ENCODE peak calls at places on chromosomes 6 and 20, in ten cellular contexts. One of them, this sample, is unnamed.

GRCh38 chr20:41047975-41048305 is 19.3 kb downstream of the TOP1 start:
- DNase-seq in sigmoid colon: no peak
- DNase-seq in esophagus muscularis mucosa: no peak
- DNase-seq in transverse colon: no peak
- DNase-seq in stomach: no peak
- DNase-seq in Panc1: no peak
- DNase-seq in GM23338: no peak
- DNase-seq in H1: no peak
- DNase-seq in suprapubic skin: no peak
- DNase-seq in K562: no peak
- DNase-seq in this sample: no peak

GRCh38 chr6:138517635-138518034 is 18.3 kb upstream of the NHSL1 start:
- DNase-seq in sigmoid colon: no peak
- DNase-seq in K562: peak; percentile 35
- DNase-seq in Panc1: no peak
- DNase-seq in stomach: peak; percentile 57
- DNase-seq in transverse colon: peak; percentile 63
- DNase-seq in H1: peak; percentile 39
- DNase-seq in esophagus muscularis mucosa: no peak
- DNase-seq in suprapubic skin: no peak
- DNase-seq in GM23338: peak; percentile 85
- DNase-seq in this sample: peak; percentile 84

GRCh38 chr20:41126719-41127118 is 10.6 kb upstream of the PLCG1 start:
- DNase-seq in K562: no peak
- DNase-seq in stomach: no peak
- DNase-seq in sigmoid colon: no peak
- DNase-seq in esophagus muscularis mucosa: peak; percentile 87
- DNase-seq in Panc1: no peak
- DNase-seq in transverse colon: no peak
- DNase-seq in GM23338: no peak
- DNase-seq in H1: no peak
- DNase-seq in suprapubic skin: peak; percentile 24
- DNase-seq in this sample: no peak

GRCh38 chr6:83431545-83432165 is 804 bp upstream of the ME1 start:
- DNase-seq in suprapubic skin: no peak
- DNase-seq in esophagus muscularis mucosa: no peak
- DNase-seq in K562: peak; percentile 14
- DNase-seq in stomach: peak; percentile 48
- DNase-seq in transverse colon: peak; percentile 85
- DNase-seq in GM23338: peak; percentile 44
- DNase-seq in sigmoid colon: no peak
- DNase-seq in H1: no peak
- DNase-seq in Panc1: no peak
- DNase-seq in this sample: no peak

GRCh38 chr20:53752971-53753879 is 159.6 kb upstream of the ZNF217 start:
- DNase-seq in K562: peak; percentile 46
- DNase-seq in esophagus muscularis mucosa: no peak
- DNase-seq in H1: no peak
- DNase-seq in Panc1: peak; percentile 87
- DNase-seq in stomach: no peak
- DNase-seq in GM23338: peak; percentile 59
- DNase-seq in transverse colon: no peak
- DNase-seq in sigmoid colon: no peak
- DNase-seq in suprapubic skin: peak; percentile 15
- DNase-seq in this sample: no peak

GRCh38 chr6:160057080-160057479 is 64.5 kb upstream of the SLC22A1 start:
- DNase-seq in transverse colon: peak; percentile 47
- DNase-seq in H1: no peak
- DNase-seq in GM23338: no peak
- DNase-seq in Panc1: no peak
- DNase-seq in suprapubic skin: no peak
- DNase-seq in stomach: no peak
- DNase-seq in esophagus muscularis mucosa: no peak
- DNase-seq in sigmoid colon: no peak
- DNase-seq in K562: no peak
- DNase-seq in this sample: no peak

GRCh38 chr6:64330694-64331309 is 695.2 kb downstream of the PHF3 start:
- DNase-seq in GM23338: peak; percentile 83
- DNase-seq in H1: peak; percentile 21
- DNase-seq in Panc1: peak; percentile 27
- DNase-seq in sigmoid colon: peak; percentile 70
- DNase-seq in suprapubic skin: no peak
- DNase-seq in esophagus muscularis mucosa: no peak
- DNase-seq in K562: no peak
- DNase-seq in transverse colon: peak; percentile 83
- DNase-seq in stomach: peak; percentile 83
- DNase-seq in this sample: no peak

GRCh38 chr6:139124887-139125672 is 9.8 kb upstream of the HECA start:
- DNase-seq in stomach: peak; percentile 69
- DNase-seq in sigmoid colon: peak; percentile 72
- DNase-seq in K562: peak; percentile 36
- DNase-seq in esophagus muscularis mucosa: no peak
- DNase-seq in H1: no peak
- DNase-seq in transverse colon: peak; percentile 82
- DNase-seq in Panc1: no peak
- DNase-seq in suprapubic skin: no peak
- DNase-seq in GM23338: peak; percentile 79
- DNase-seq in this sample: peak; percentile 90

GRCh38 chr20:20360464-20360863 is 7.4 kb upstream of the INSM1 start:
- DNase-seq in Panc1: peak; percentile 39
- DNase-seq in stomach: peak; percentile 45
- DNase-seq in esophagus muscularis mucosa: no peak
- DNase-seq in suprapubic skin: no peak
- DNase-seq in transverse colon: peak; percentile 54
- DNase-seq in sigmoid colon: no peak
- DNase-seq in K562: peak; percentile 53
- DNase-seq in H1: no peak
- DNase-seq in GM23338: peak; percentile 75
- DNase-seq in this sample: no peak

GRCh38 chr20:5316188-5317158 is at the start of gene PROKR2:
- DNase-seq in H1: peak; percentile 17
- DNase-seq in sigmoid colon: no peak
- DNase-seq in stomach: no peak
- DNase-seq in Panc1: no peak
- DNase-seq in K562: no peak
- DNase-seq in transverse colon: no peak
- DNase-seq in GM23338: peak; percentile 86
- DNase-seq in esophagus muscularis mucosa: peak; percentile 70
- DNase-seq in suprapubic skin: no peak
- DNase-seq in this sample: peak; percentile 78
- TF ChIP-seq CTCF in H1: peak; percentile 47
- TF ChIP-seq CTCF in sigmoid colon: no peak
- TF ChIP-seq CTCF in stomach: no peak
- TF ChIP-seq CTCF in Panc1: no peak
- TF ChIP-seq CTCF in K562: no peak
- TF ChIP-seq CTCF in transverse colon: no peak
- TF ChIP-seq CTCF in GM23338: peak; percentile 47
- TF ChIP-seq CTCF in esophagus muscularis mucosa: no peak
- TF ChIP-seq CTCF in suprapubic skin: no peak
- TF ChIP-seq CTCF in this sample: no peak

DNA sequence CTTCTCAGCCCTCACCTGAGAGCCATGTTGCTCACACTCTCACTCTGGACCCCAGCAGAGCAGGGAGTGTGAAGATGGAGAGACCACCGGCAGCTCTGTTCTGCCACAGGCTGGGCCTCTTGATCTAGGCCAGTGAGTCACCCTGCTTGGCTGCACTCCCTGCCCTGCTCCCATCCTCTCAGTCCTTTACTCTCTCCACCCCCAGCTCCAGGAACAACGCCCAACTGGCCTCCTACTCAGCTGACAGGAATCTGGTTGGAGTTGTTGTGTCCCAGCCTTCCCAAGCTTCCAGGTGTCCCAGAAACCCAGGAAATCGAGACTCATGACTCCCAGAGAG is at the start of gene PSORS1C1:
- DNase-seq in stomach: peak; percentile 83
- DNase-seq in suprapubic skin: peak; percentile 93
- DNase-seq in esophagus muscularis mucosa: peak; percentile 94
- DNase-seq in Panc1: peak; percentile 72
- DNase-seq in GM23338: peak; percentile 24
- DNase-seq in sigmoid colon: peak; percentile 97
- DNase-seq in H1: no peak
- DNase-seq in K562: no peak
- DNase-seq in transverse colon: peak; percentile 88
- DNase-seq in this sample: peak; percentile 63
- TF ChIP-seq POLR2AphosphoS5 in stomach: no peak
- TF ChIP-seq POLR2AphosphoS5 in suprapubic skin: no peak
- TF ChIP-seq POLR2AphosphoS5 in esophagus muscularis mucosa: peak; percentile 66
- TF ChIP-seq POLR2AphosphoS5 in Panc1: no peak
- TF ChIP-seq POLR2AphosphoS5 in GM23338: no peak
- TF ChIP-seq POLR2AphosphoS5 in sigmoid colon: peak; percentile 54
- TF ChIP-seq POLR2AphosphoS5 in H1: no peak
- TF ChIP-seq POLR2AphosphoS5 in K562: no peak
- TF ChIP-seq POLR2AphosphoS5 in transverse colon: peak; percentile 54
- TF ChIP-seq POLR2AphosphoS5 in this sample: peak; percentile 26

GRCh38 chr20:60080401-60080800 is 122.2 kb downstream of the CDH26 start:
- DNase-seq in transverse colon: no peak
- DNase-seq in esophagus muscularis mucosa: no peak
- DNase-seq in Panc1: no peak
- DNase-seq in sigmoid colon: peak; percentile 29
- DNase-seq in H1: no peak
- DNase-seq in stomach: no peak
- DNase-seq in K562: no peak
- DNase-seq in GM23338: no peak
- DNase-seq in suprapubic skin: peak; percentile 56
- DNase-seq in this sample: no peak

GRCh38 chr20:60073504-60073903 is 115.3 kb downstream of the CDH26 start:
- DNase-seq in esophagus muscularis mucosa: no peak
- DNase-seq in suprapubic skin: no peak
- DNase-seq in stomach: no peak
- DNase-seq in GM23338: no peak
- DNase-seq in K562: no peak
- DNase-seq in sigmoid colon: no peak
- DNase-seq in Panc1: no peak
- DNase-seq in H1: no peak
- DNase-seq in transverse colon: no peak
- DNase-seq in this sample: no peak

GRCh38 chr20:60073086-60073485 is 114.9 kb downstream of the CDH26 start:
- DNase-seq in sigmoid colon: peak; percentile 27
- DNase-seq in Panc1: no peak
- DNase-seq in K562: no peak
- DNase-seq in transverse colon: no peak
- DNase-seq in GM23338: no peak
- DNase-seq in suprapubic skin: peak; percentile 35
- DNase-seq in esophagus muscularis mucosa: no peak
- DNase-seq in stomach: no peak
- DNase-seq in H1: no peak
- DNase-seq in this sample: no peak

GRCh38 chr20:60074276-60074675 is 116.1 kb downstream of the CDH26 start:
- DNase-seq in suprapubic skin: peak; percentile 53
- DNase-seq in transverse colon: no peak
- DNase-seq in GM23338: no peak
- DNase-seq in sigmoid colon: peak; percentile 29
- DNase-seq in esophagus muscularis mucosa: no peak
- DNase-seq in stomach: no peak
- DNase-seq in H1: no peak
- DNase-seq in Panc1: no peak
- DNase-seq in K562: no peak
- DNase-seq in this sample: no peak

DNA sequence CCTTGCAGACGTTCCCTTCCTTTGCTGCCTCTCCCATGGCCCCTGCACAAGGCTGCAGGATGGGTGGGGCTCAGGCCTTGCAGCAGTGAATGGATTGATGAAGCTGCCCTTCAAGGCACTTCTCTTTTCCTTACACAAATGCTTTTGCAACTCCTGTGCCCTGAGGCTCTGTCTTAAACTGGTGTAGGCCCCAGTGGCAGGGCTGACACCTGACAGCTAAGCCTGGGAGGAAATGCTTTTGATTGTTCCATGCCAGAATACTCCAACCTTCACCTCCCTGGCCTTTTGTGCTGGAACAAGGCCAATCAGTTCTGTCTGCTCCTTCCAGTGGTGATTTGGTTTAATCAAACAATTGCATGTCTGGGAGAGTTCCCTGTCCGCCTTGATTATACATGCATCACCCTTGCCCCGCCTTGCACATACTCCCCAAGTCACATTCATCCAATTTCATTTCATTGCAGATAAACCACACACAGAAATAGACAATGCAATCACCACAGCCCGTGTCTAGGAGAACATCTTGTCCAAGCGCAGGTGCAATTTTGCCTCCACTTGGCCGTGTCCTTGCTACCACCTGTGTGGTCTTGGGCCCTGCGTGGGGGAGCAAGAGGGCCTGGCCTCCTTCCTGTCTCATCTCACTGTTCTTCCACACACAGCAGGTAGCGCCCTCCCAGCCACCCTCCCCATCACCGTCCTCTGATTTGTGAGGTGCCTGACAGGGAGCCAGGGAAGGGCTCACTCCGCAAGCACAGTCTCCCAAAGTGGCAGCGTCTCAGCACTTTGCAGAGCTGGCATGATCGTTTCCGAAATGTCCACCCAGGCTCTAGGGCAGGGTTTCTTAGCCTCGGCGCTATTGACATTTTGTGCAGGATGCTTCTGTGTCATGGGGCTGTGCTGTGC is 120.4 kb downstream of the CDH26 start:
- DNase-seq in GM23338: no peak
- DNase-seq in Panc1: no peak
- DNase-seq in H1: no peak
- DNase-seq in suprapubic skin: peak; percentile 72
- DNase-seq in esophagus muscularis mucosa: no peak
- DNase-seq in K562: no peak
- DNase-seq in sigmoid colon: peak; percentile 46
- DNase-seq in transverse colon: no peak
- DNase-seq in stomach: no peak
- DNase-seq in this sample: no peak
- TF ChIP-seq CTCF in GM23338: no peak
- TF ChIP-seq CTCF in Panc1: no peak
- TF ChIP-seq CTCF in H1: no peak
- TF ChIP-seq CTCF in suprapubic skin: no peak
- TF ChIP-seq CTCF in esophagus muscularis mucosa: no peak
- TF ChIP-seq CTCF in K562: no peak
- TF ChIP-seq CTCF in sigmoid colon: no peak
- TF ChIP-seq CTCF in transverse colon: no peak
- TF ChIP-seq CTCF in stomach: no peak
- TF ChIP-seq CTCF in this sample: no peak

DNA sequence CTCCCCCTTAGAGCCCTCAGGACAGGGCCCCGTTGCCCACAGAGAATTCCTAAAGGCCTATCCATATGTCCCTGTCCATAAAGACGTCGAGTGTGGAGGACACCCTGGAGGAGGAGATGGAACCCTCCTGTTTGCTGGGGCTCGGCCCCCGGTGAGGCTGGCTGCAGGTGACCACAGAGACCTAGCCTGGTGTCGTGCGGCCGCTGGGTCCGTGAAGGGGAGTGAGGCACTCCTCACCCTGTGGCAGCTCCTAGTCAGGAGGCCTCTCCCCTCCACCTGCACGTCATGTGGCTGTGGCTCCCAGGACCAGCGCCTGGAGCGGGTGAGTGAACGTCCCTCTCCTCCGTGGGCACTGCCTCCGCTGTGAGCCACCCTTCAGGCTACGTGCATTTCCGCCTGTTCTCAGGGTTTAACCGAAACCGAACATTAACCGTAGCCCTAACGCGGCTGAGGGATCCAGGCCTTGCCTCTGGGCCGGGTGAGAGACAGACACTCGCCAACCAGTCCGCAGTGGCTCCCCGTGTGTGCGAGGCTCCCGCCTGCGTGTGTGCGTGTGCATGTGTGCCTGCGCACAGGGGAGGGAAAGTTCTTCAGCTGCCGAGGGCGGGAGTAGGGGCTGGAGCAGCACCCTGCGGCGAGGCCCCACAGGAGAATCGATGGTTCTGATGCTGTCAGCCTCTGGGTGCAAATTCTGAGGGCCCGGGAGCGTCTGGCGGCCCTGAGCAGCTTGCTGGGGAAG is 5.9 kb upstream of the TCEA2 start:
- DNase-seq in Panc1: no peak
- DNase-seq in stomach: no peak
- DNase-seq in sigmoid colon: no peak
- DNase-seq in K562: no peak
- DNase-seq in H1: no peak
- DNase-seq in transverse colon: no peak
- DNase-seq in esophagus muscularis mucosa: no peak
- DNase-seq in suprapubic skin: no peak
- DNase-seq in GM23338: peak; percentile 41
- DNase-seq in this sample: peak; percentile 83
- TF ChIP-seq POLR2AphosphoS5 in Panc1: no peak
- TF ChIP-seq POLR2AphosphoS5 in stomach: no peak
- TF ChIP-seq POLR2AphosphoS5 in sigmoid colon: no peak
- TF ChIP-seq POLR2AphosphoS5 in K562: no peak
- TF ChIP-seq POLR2AphosphoS5 in H1: no peak
- TF ChIP-seq POLR2AphosphoS5 in transverse colon: no peak
- TF ChIP-seq POLR2AphosphoS5 in esophagus muscularis mucosa: no peak
- TF ChIP-seq POLR2AphosphoS5 in suprapubic skin: no peak
- TF ChIP-seq POLR2AphosphoS5 in GM23338: no peak
- TF ChIP-seq POLR2AphosphoS5 in this sample: peak; percentile 51